ENCODE peak calls at places on chromosomes 11 and 22, in ten cellular contexts. C is GM12865, Y is small intestine, F is adipocyte, J is spleen, E is dorsolateral prefrontal cortex, B is ovary, X is HCT116, I is lower leg skin, Q is brain microvascular endothelial cell. W is an unnamed sample.

GRCh38 chr11:75801362-75802021 is 13.5 kb upstream of the UVRAG start:
- DNase-seq in C (no peak), Y (no peak), F (no peak), J (peak), E (no peak), B (no peak), X (no peak), I (no peak), Q (no peak), W (no peak)

GRCh38 chr22:25399649-25400151 is 164.8 kb upstream of the GRK3 start:
- DNase-seq in C (no peak), Y (no peak), F (no peak), J (peak), E (no peak), B (no peak), X (no peak), I (no peak), Q (no peak), W (no peak)

GRCh38 chr22:50218153-50218995 is 17.6 kb downstream of the SELENOO start:
- DNase-seq in C (no peak), Y (no peak), F (no peak), J (no peak), E (no peak), B (peak), X (no peak), I (no peak), Q (no peak), W (no peak)

GRCh38 chr11:93169950-93170561 is 27.7 kb downstream of the SLC36A4 start:
- DNase-seq in C (peak), Y (peak), F (peak), J (no peak), E (no peak), B (no peak), X (peak), I (no peak), Q (peak), W (peak)

GRCh38 chr22:32859743-32860142 is 58.2 kb downstream of the TIMP3 start:
- DNase-seq in C (no peak), Y (no peak), F (no peak), J (no peak), E (no peak), B (no peak), X (no peak), I (no peak), Q (no peak), W (no peak)

GRCh38 chr22:33519974-33520903 is 400.0 kb downstream of the LARGE1 start:
- DNase-seq in C (peak), Y (no peak), F (no peak), J (no peak), E (no peak), B (no peak), X (no peak), I (no peak), Q (no peak), W (no peak)

GRCh38 chr22:45240810-45241631 is at the start of gene KIAA0930:
- DNase-seq in C (peak), Y (peak), F (peak), J (peak), E (peak), B (peak), X (peak), I (peak), Q (peak), W (peak)

GRCh38 chr22:45538284-45538683 is 35.6 kb downstream of the FBLN1 start:
- DNase-seq in C (no peak), Y (no peak), F (no peak), J (no peak), E (no peak), B (no peak), X (no peak), I (no peak), Q (no peak), W (no peak)

GRCh38 chr11:69297225-69297925 is 3.4 kb downstream of the MYEOV start:
- DNase-seq in C (peak), Y (peak), F (peak), J (peak), E (peak), B (peak), X (peak), I (peak), Q (peak), W (peak)

GRCh38 chr11:29634248-29634647 is 382.6 kb downstream of the KCNA4 start:
- DNase-seq in C (no peak), Y (no peak), F (peak), J (no peak), E (no peak), B (no peak), X (no peak), I (no peak), Q (no peak), W (no peak)

GRCh38 chr11:75406338-75406777 is 7.0 kb downstream of the RPS3 start:
- DNase-seq in C (no peak), Y (no peak), F (no peak), J (peak), E (no peak), B (no peak), X (no peak), I (no peak), Q (no peak), W (peak)

GRCh38 chr11:18706330-18707243 is 8.0 kb downstream of the TMEM86A start:
- DNase-seq in C (peak), Y (peak), F (peak), J (peak), E (peak), B (peak), X (no peak), I (peak), Q (no peak), W (no peak)

GRCh38 chr11:82711648-82712047 is 22.0 kb downstream of the FAM181B start:
- DNase-seq in C (no peak), Y (no peak), F (no peak), J (no peak), E (no peak), B (no peak), X (no peak), I (no peak), Q (no peak), W (no peak)

GRCh38 chr22:27723708-27724107 is 77.8 kb downstream of the MN1 start:
- DNase-seq in C (no peak), Y (no peak), F (no peak), J (no peak), E (no peak), B (no peak), X (no peak), I (no peak), Q (no peak), W (no peak)

GRCh38 chr11:44564198-44564597 is 1.3 kb upstream of the CD82 start:
- DNase-seq in C (no peak), Y (peak), F (no peak), J (no peak), E (no peak), B (peak), X (no peak), I (no peak), Q (no peak), W (no peak)

GRCh38 chr11:126138636-126139540 is 72.6 kb downstream of the RPUSD4 start:
- DNase-seq in C (peak), Y (no peak), F (peak), J (peak), E (no peak), B (peak), X (no peak), I (no peak), Q (no peak), W (no peak)

GRCh38 chr22:19629720-19630419 is 84.4 kb upstream of the SEPTIN5 start:
- DNase-seq in C (peak), Y (peak), F (peak), J (peak), E (peak), B (peak), X (peak), I (peak), Q (peak), W (peak)

GRCh38 chr11:14480716-14481115 is 18.9 kb downstream of the COPB1 start:
- DNase-seq in C (no peak), Y (no peak), F (no peak), J (no peak), E (no peak), B (no peak), X (no peak), I (no peak), Q (no peak), W (no peak)

GRCh38 chr11:44275961-44276550 is 33.9 kb downstream of the ALX4 start:
- DNase-seq in C (no peak), Y (no peak), F (no peak), J (peak), E (no peak), B (no peak), X (no peak), I (no peak), Q (no peak), W (no peak)

GRCh38 chr22:45612940-45613339 is 58.7 kb upstream of the ATXN10 start:
- DNase-seq in C (no peak), Y (no peak), F (no peak), J (no peak), E (no peak), B (no peak), X (no peak), I (no peak), Q (peak), W (no peak)

GRCh38 chr11:102751673-102752072 is 26.9 kb upstream of the MMP8 start:
- DNase-seq in C (no peak), Y (no peak), F (no peak), J (no peak), E (no peak), B (no peak), X (no peak), I (no peak), Q (no peak), W (no peak)

GRCh38 chr11:45079943-45080719 is 66.3 kb upstream of the PRDM11 start:
- DNase-seq in C (peak), Y (peak), F (no peak), J (peak), E (peak), B (no peak), X (no peak), I (no peak), Q (no peak), W (no peak)

GRCh38 chr11:114586797-114587196 is 8.8 kb downstream of the NXPE4 start:
- DNase-seq in C (no peak), Y (no peak), F (peak), J (no peak), E (no peak), B (no peak), X (no peak), I (no peak), Q (no peak), W (no peak)

GRCh38 chr11:114587398-114587953 is 8.1 kb downstream of the NXPE4 start:
- DNase-seq in C (no peak), Y (no peak), F (no peak), J (no peak), E (no peak), B (no peak), X (no peak), I (no peak), Q (no peak), W (no peak)
- H3K4me3 ChIP-seq in C (no peak), Y (no peak), F (no peak), J (no peak), E (no peak), B (no peak), X (no peak), I (no peak), Q (no peak), W (no peak)

GRCh38 chr11:46676436-46677158 is 23.8 kb downstream of the ARHGAP1 start:
- DNase-seq in C (no peak), Y (no peak), F (no peak), J (peak), E (no peak), B (no peak), X (no peak), I (no peak), Q (no peak), W (no peak)
- H3K4me3 ChIP-seq in C (no peak), Y (no peak), F (no peak), J (no peak), E (no peak), B (no peak), X (no peak), I (no peak), Q (no peak), W (no peak)

GRCh38 chr22:42297778-42298177 is 27.3 kb upstream of the TCF20 start:
- DNase-seq in C (no peak), Y (no peak), F (no peak), J (no peak), E (no peak), B (no peak), X (no peak), I (no peak), Q (no peak), W (no peak)

GRCh38 chr22:42300286-42301071 is 30.0 kb upstream of the TCF20 start:
- DNase-seq in C (peak), Y (peak), F (no peak), J (no peak), E (no peak), B (no peak), X (no peak), I (no peak), Q (no peak), W (no peak)

GRCh38 chr22:42301072-42301741 is 30.8 kb upstream of the TCF20 start:
- DNase-seq in C (no peak), Y (peak), F (no peak), J (no peak), E (no peak), B (no peak), X (no peak), I (no peak), Q (no peak), W (no peak)

GRCh38 chr22:42298746-42299145 is 28.3 kb upstream of the TCF20 start:
- DNase-seq in C (no peak), Y (no peak), F (no peak), J (no peak), E (no peak), B (no peak), X (no peak), I (no peak), Q (no peak), W (no peak)

GRCh38 chr22:42299586-42300285 is 29.3 kb upstream of the TCF20 start:
- DNase-seq in C (peak), Y (peak), F (no peak), J (peak), E (no peak), B (no peak), X (no peak), I (peak), Q (no peak), W (no peak)
- H3K4me3 ChIP-seq in C (peak), Y (no peak), F (no peak), J (peak), E (no peak), B (no peak), X (no peak), I (no peak), Q (no peak), W (no peak)

GRCh38 chr11:111607751-111608150 is 5.5 kb downstream of the SIK2 start:
- DNase-seq in C (no peak), Y (no peak), F (no peak), J (no peak), E (no peak), B (no peak), X (no peak), I (no peak), Q (no peak), W (no peak)
- H3K4me3 ChIP-seq in C (no peak), Y (no peak), F (peak), J (no peak), E (no peak), B (no peak), X (no peak), I (no peak), Q (no peak), W (no peak)

DNA sequence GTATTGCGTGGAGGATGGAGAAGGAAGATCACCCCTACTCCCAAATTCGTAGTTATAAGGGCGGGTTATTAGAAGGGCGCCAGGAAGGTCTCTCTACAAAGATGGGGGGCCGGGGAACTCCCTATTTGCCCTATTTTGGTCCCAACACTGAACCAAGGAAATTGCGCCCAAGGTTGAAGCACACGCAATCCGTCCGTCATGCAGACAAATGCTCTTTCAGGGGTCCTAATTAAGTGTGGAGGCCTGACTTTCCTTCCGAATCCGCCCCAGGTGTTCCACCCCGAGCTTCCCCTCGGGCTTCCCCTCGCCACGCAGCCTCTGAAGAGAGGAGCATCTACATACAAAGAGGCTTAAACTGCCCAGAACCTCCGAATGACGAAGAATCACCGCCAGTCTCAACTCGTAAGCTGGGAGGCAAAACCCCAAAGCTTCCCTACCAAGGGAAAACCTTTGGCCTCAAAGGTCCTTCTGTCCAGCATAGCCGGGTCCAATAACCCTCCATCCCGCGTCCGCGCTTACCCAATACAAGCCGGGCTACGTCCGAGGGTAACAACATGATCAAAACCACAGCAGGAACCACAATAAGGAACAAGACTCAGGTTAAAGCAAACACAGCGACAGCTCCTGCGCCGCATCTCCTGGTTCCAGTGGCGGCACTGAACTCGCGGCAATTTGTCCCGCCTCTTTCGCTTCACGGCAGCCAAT is at the start of gene NPAT:
- DNase-seq in C (peak), Y (no peak), F (no peak), J (no peak), E (no peak), B (no peak), X (no peak), I (no peak), Q (no peak), W (no peak)
- H3K4me3 ChIP-seq in C (peak), Y (peak), F (peak), J (peak), E (peak), B (peak), X (peak), I (peak), Q (peak), W (peak)

DNA sequence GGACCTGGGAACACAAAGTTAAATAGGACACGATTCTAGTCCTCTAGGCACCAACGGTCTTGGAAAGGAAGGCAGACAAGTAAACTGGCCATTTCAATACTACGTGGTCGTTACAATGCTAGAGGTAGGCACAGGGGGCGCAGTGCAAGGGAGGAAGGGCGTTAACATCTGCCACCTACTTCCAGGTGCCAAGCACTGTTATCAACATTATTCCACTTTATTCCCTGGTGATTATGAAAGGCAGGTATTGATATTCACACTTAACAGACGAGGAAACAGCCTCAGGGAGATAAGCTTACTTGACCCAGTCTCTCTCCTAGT is 760 bp upstream of the TAF10 start:
- DNase-seq in C (no peak), Y (peak), F (no peak), J (peak), E (no peak), B (no peak), X (peak), I (no peak), Q (no peak), W (no peak)
- H3K4me3 ChIP-seq in C (peak), Y (peak), F (peak), J (peak), E (peak), B (peak), X (peak), I (peak), Q (peak), W (peak)

GRCh38 chr11:66546966-66547661 is 411 bp downstream of the ACTN3 start:
- DNase-seq in C (peak), Y (no peak), F (peak), J (no peak), E (no peak), B (no peak), X (no peak), I (no peak), Q (no peak), W (no peak)
- H3K4me3 ChIP-seq in C (no peak), Y (peak), F (no peak), J (peak), E (no peak), B (no peak), X (no peak), I (no peak), Q (peak), W (no peak)

DNA sequence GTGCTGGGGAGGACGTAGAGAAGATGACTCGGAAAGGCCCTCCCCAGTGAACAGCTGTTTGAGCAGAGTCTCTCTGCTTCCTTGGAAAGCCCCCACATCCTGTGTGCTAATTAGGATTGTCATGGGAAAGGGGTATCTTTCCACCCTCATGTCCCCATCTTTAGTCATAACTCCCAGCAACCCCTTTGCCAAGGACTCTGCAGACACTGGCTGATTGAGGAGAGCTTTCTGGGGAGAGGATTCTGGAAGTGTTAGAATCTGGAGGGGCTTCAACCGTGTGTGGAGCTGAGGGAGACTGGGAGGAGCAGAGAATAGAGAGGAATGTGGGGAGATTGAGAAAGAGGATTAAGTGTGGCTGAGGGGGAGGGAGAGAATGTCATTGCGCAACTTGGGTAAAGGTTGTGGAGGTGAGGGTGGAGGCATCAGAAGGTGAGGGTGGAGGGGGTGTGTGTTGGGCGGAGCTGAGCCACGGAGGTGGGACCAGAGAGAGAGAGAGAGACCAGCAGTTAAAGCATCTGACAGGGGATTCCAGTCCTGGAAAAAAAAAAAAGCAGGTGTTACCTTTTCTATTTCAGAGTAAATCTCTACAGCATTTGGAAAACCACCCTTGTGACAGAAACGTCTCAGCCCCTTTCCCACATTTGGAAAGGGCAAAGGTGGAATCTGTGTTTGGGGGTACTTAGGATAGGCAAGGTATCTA is 2.2 kb downstream of the DTX4 start:
- DNase-seq in C (peak), Y (peak), F (peak), J (no peak), E (no peak), B (peak), X (no peak), I (no peak), Q (no peak), W (no peak)
- H3K4me3 ChIP-seq in C (peak), Y (peak), F (peak), J (peak), E (peak), B (peak), X (no peak), I (no peak), Q (peak), W (peak)

W was measured in foreskin fibroblast.